ENCODE peak calls at places on chromosomes 4 and X, in ten cellular contexts. F is T follicular helper cell; Q is neural crest cell; I is bronchial epithelial cell; Z is AG08396; B is adipocyte; H is substantia nigra; G is NCI-H1092; T is stimulated activated CD4-positive, alpha-beta T cell treated with anti-CD3 and anti-CD28 coated beads, Interleukin-12 subunit alpha, Interleukin-12 subunit beta, amount 100 ng/mL, for 48 hours; N is Calu3. J is an unnamed sample.

GRCh38 chrX:36908801-36909403 is 99.3 kb upstream of the FAM47C start:
- DNase-seq in F (no peak), Q (no peak), I (peak), Z (peak), B (peak), H (no peak), G (peak), T (no peak), N (no peak), J (peak)

GRCh38 chr4:16914208-16914607 is 15.8 kb upstream of the LDB2 start:
- DNase-seq in F (no peak), Q (no peak), I (peak), Z (no peak), B (peak), H (peak), G (no peak), T (no peak), N (peak), J (no peak)

GRCh38 chr4:54277691-54278090 is 48.6 kb downstream of the PDGFRA start:
- DNase-seq in F (no peak), Q (no peak), I (peak), Z (peak), B (peak), H (no peak), G (no peak), T (no peak), N (peak), J (peak)

GRCh38 chrX:77003956-77004355 is 443.2 kb upstream of the FGF16 start:
- DNase-seq in F (no peak), Q (no peak), I (peak), Z (no peak), B (no peak), H (no peak), G (no peak), T (peak), N (no peak), J (no peak)

GRCh38 chr4:80322716-80323115 is 12.8 kb upstream of the CFAP299 start:
- DNase-seq in F (no peak), Q (no peak), I (peak), Z (no peak), B (peak), H (no peak), G (no peak), T (no peak), N (peak), J (no peak)

GRCh38 chr4:119118397-119118796 is 17.2 kb upstream of the MYOZ2 start:
- DNase-seq in F (no peak), Q (no peak), I (peak), Z (no peak), B (no peak), H (no peak), G (no peak), T (no peak), N (no peak), J (no peak)

GRCh38 chrX:121456315-121456714 is 408.9 kb downstream of the GLUD2 start:
- DNase-seq in F (no peak), Q (no peak), I (peak), Z (no peak), B (no peak), H (no peak), G (no peak), T (no peak), N (no peak), J (no peak)

GRCh38 chrX:17638731-17639130 is 98.6 kb upstream of the SCML1 start:
- DNase-seq in F (no peak), Q (no peak), I (no peak), Z (no peak), B (no peak), H (peak), G (no peak), T (no peak), N (no peak), J (no peak)

GRCh38 chr4:53119685-53120084 is 246.2 kb downstream of the SCFD2 start:
- DNase-seq in F (no peak), Q (no peak), I (peak), Z (peak), B (peak), H (no peak), G (no peak), T (no peak), N (no peak), J (no peak)

GRCh38 chrX:15497865-15498264 is 2.7 kb upstream of the BMX start:
- DNase-seq in F (peak), Q (peak), I (peak), Z (peak), B (peak), H (peak), G (peak), T (peak), N (peak), J (peak)

GRCh38 chrX:136191171-136191570 is 43.8 kb downstream of the FHL1 start:
- DNase-seq in F (no peak), Q (no peak), I (no peak), Z (no peak), B (no peak), H (no peak), G (no peak), T (no peak), N (no peak), J (no peak)

GRCh38 chrX:50111762-50112161 is 89.0 kb downstream of the AKAP4 start:
- DNase-seq in F (no peak), Q (no peak), I (peak), Z (no peak), B (no peak), H (no peak), G (no peak), T (no peak), N (peak), J (no peak)

GRCh38 chrX:14003876-14004425 is 25.7 kb downstream of the GEMIN8 start:
- DNase-seq in F (no peak), Q (no peak), I (no peak), Z (no peak), B (no peak), H (no peak), G (no peak), T (no peak), N (no peak), J (no peak)

GRCh38 chr4:47930971-47931804 is 16.8 kb upstream of the NFXL1 start:
- DNase-seq in F (no peak), Q (no peak), I (peak), Z (no peak), B (peak), H (no peak), G (no peak), T (no peak), N (peak), J (no peak)

GRCh38 chr4:113116414-113117345 is 67.2 kb downstream of the ANK2 start:
- DNase-seq in F (no peak), Q (no peak), I (no peak), Z (no peak), B (no peak), H (no peak), G (peak), T (no peak), N (peak), J (no peak)

GRCh38 chrX:38206542-38206941 is 14.1 kb downstream of the SRPX start:
- DNase-seq in F (no peak), Q (no peak), I (no peak), Z (no peak), B (no peak), H (peak), G (no peak), T (no peak), N (no peak), J (no peak)

GRCh38 chr4:169089004-169089403 is 78.9 kb upstream of the CBR4 start:
- DNase-seq in F (no peak), Q (no peak), I (no peak), Z (no peak), B (no peak), H (no peak), G (no peak), T (no peak), N (no peak), J (no peak)

GRCh38 chr4:144754562-144755410 is 108.8 kb downstream of the HHIP start:
- DNase-seq in F (no peak), Q (no peak), I (peak), Z (peak), B (peak), H (peak), G (no peak), T (no peak), N (peak), J (no peak)

GRCh38 chr4:173365359-173365996 is 5.3 kb upstream of the SAP30 start:
- DNase-seq in F (no peak), Q (no peak), I (no peak), Z (no peak), B (no peak), H (no peak), G (no peak), T (no peak), N (no peak), J (no peak)

GRCh38 chr4:827209-828081 is 1.5 kb upstream of the CPLX1 start:
- DNase-seq in F (no peak), Q (no peak), I (no peak), Z (no peak), B (no peak), H (no peak), G (no peak), T (no peak), N (no peak), J (no peak)

GRCh38 chr4:616911-617643 is 8.3 kb upstream of the PDE6B start:
- DNase-seq in F (no peak), Q (no peak), I (no peak), Z (no peak), B (no peak), H (no peak), G (no peak), T (no peak), N (no peak), J (no peak)

GRCh38 chr4:156939801-156940200 is 31.8 kb downstream of the PDGFC start:
- DNase-seq in F (no peak), Q (no peak), I (peak), Z (no peak), B (peak), H (no peak), G (no peak), T (no peak), N (no peak), J (no peak)

GRCh38 chr4:58849026-58849425 is 1738.8 kb upstream of the IGFBP7 start:
- DNase-seq in F (no peak), Q (no peak), I (no peak), Z (no peak), B (no peak), H (no peak), G (no peak), T (no peak), N (no peak), J (no peak)

GRCh38 chrX:71911023-71911730 is 532 bp downstream of the NHSL2 start:
- DNase-seq in F (no peak), Q (peak), I (no peak), Z (no peak), B (peak), H (no peak), G (no peak), T (no peak), N (peak), J (no peak)